ENCODE peak calls at places on chromosomes 2 and 18, in six cellular contexts. W is H1, J is HepG2, B is HCT116, X is K562, C is GM12878. S is an unnamed sample.

GRCh38 chr2:109365131-109365530 is 236.1 kb downstream of the SH3RF3 start:
- DNase-seq in B (no peak), X (no peak), C (no peak), W (no peak), J (no peak), S (no peak)

GRCh38 chr2:23452853-23453420 is 68.0 kb downstream of the KLHL29 start:
- DNase-seq in W (no peak), X (no peak), B (no peak), C (peak), J (no peak), S (no peak)

GRCh38 chr2:134446431-134447091 is 192.7 kb downstream of the MGAT5 start:
- DNase-seq in W (no peak), C (no peak), J (no peak), X (no peak), B (no peak), S (no peak)

GRCh38 chr18:1014496-1014895 is 109.8 kb downstream of the ADCYAP1 start:
- DNase-seq in B (no peak), C (no peak), X (no peak), J (no peak), W (no peak), S (no peak)

GRCh38 chr2:187093771-187094412 is 244.9 kb upstream of the ZSWIM2 start:
- DNase-seq in X (no peak), B (no peak), J (no peak), C (no peak), W (no peak), S (no peak)

GRCh38 chr2:99066602-99067001 is 74.9 kb upstream of the C2orf15 start:
- DNase-seq in W (no peak), X (no peak), B (peak), J (peak), C (peak), S (peak)

GRCh38 chr2:53964237-53964952 is 6.4 kb downstream of the PSME4 start:
- DNase-seq in X (no peak), C (no peak), J (no peak), B (no peak), W (no peak), S (no peak)

GRCh38 chr18:37304012-37304680 is 261.5 kb downstream of the CELF4 start:
- DNase-seq in W (no peak), J (no peak), B (no peak), X (no peak), C (no peak), S (no peak)

GRCh38 chr2:60073201-60073600 is 480.3 kb downstream of the BCL11A start:
- DNase-seq in W (no peak), X (no peak), B (no peak), C (no peak), J (no peak), S (no peak)

GRCh38 chr2:120736955-120737801 is 1.5 kb downstream of the GLI2 start:
- DNase-seq in C (no peak), W (peak), J (no peak), X (no peak), B (no peak), S (peak)

GRCh38 chr2:43000242-43001054 is 208.1 kb upstream of the HAAO start:
- DNase-seq in X (no peak), W (no peak), J (peak), C (no peak), B (no peak), S (no peak)

GRCh38 chr2:96107883-96108551 is 8.4 kb downstream of the ADRA2B start:
- DNase-seq in B (no peak), W (no peak), C (no peak), X (no peak), J (no peak), S (no peak)
- H3K9ac ChIP-seq in B (no peak), W (no peak), C (no peak), X (no peak), J (no peak), S (peak)

GRCh38 chr2:11558206-11558886 is 24.5 kb downstream of the GREB1 start:
- DNase-seq in B (no peak), C (no peak), X (no peak), J (no peak), W (no peak), S (no peak)

GRCh38 chr2:11559066-11559785 is 25.4 kb downstream of the GREB1 start:
- DNase-seq in X (no peak), B (no peak), C (no peak), W (no peak), J (no peak), S (no peak)

GRCh38 chr2:11554430-11554764 is 20.6 kb downstream of the GREB1 start:
- DNase-seq in X (no peak), C (no peak), W (no peak), B (no peak), J (no peak), S (no peak)

GRCh38 chr2:11553661-11554429 is 20.0 kb downstream of the GREB1 start:
- DNase-seq in W (no peak), X (no peak), C (no peak), B (no peak), J (no peak), S (no peak)

GRCh38 chr2:11556101-11556806 is 22.4 kb downstream of the GREB1 start:
- DNase-seq in W (no peak), X (no peak), J (no peak), B (no peak), C (no peak), S (no peak)
- TF ChIP-seq ZNF274 in W (no peak), X (no peak), J (no peak), B (no peak), C (no peak), S (no peak)

DNA sequence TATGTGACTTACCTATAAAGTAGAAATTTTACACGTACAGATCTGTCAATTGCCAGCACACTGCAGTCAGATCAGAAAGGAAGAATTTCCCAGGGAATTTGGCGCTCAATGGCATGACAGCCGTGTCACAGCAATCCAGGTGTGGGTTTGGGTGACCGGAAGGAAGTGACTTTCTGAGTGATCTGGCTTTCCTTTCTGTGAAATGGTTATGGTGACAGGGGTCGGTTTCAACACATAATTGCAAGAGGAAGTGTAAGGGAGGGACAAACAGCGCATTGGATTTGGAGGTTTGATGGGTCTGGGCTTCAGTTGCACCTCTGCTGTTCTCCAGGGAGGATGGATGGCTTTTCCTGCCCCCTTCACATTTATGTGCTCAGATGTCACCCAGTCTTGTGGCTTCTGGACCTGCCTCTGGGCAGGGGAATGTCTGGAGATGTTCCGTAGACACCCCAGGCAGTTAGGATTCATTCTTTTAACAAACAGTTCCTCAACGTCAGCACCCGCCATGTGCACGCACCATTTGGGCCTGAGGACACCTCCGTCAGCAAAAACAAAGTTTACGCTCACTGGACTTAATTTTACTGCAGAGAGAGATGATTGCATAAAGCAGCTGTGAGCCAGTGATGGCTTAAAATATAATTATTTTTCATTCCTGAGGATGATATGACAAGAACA is 37.1 kb downstream of the MBP start:
- DNase-seq in W (no peak), B (no peak), C (no peak), J (no peak), X (no peak), S (no peak)
- H3K9ac ChIP-seq in W (no peak), B (no peak), C (no peak), J (no peak), X (no peak), S (no peak)

GRCh38 chr2:166573393-166573792 is 79.3 kb upstream of the SCN7A start:
- DNase-seq in C (no peak), X (no peak), J (peak), W (peak), B (no peak), S (peak)

GRCh38 chr2:166568409-166568808 is 74.4 kb upstream of the SCN7A start:
- DNase-seq in X (no peak), C (no peak), B (no peak), J (no peak), W (no peak), S (no peak)

DNA sequence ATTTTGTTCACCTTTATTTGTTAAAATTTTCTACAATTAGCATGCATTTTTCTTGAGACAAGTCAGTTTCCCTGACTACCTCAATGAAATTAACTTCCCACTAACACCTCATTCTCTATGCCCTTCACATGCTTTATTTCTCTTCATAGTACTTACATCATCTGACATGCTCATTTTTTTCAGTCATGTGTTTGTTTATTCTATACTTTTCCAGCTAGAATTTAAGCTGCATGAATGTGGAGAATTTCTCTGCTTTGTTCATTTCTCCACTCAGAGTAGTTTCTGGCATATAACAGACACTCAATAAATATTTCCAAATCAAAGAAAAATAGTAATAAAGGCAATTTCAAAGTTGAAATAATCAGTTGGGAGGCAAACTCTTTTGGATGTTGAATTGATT is 78.9 kb upstream of the SCN7A start:
- DNase-seq in C (no peak), X (no peak), J (no peak), B (no peak), W (no peak), S (no peak)
- TF ChIP-seq ZNF274 in C (no peak), X (no peak), J (no peak), B (no peak), W (no peak), S (no peak)

GRCh38 chr2:111537078-111537620 is 346.8 kb downstream of the ANAPC1 start:
- DNase-seq in C (no peak), B (no peak), W (no peak), X (no peak), J (no peak), S (no peak)

GRCh38 chr2:111534816-111535803 is 348.9 kb downstream of the ANAPC1 start:
- DNase-seq in J (peak), C (no peak), W (no peak), X (no peak), B (no peak), S (no peak)
- H3K9ac ChIP-seq in J (peak), C (no peak), W (no peak), X (no peak), B (no peak), S (no peak)

GRCh38 chr2:114405486-114406250 is 36.8 kb upstream of the DPP10 start:
- DNase-seq in B (no peak), J (no peak), C (no peak), W (no peak), X (no peak), S (no peak)

GRCh38 chr2:114400890-114401289 is 41.6 kb upstream of the DPP10 start:
- DNase-seq in X (no peak), C (no peak), B (no peak), J (no peak), W (no peak), S (no peak)
- TF ChIP-seq ZNF274 in X (no peak), C (no peak), B (no peak), J (no peak), W (no peak), S (no peak)

DNA sequence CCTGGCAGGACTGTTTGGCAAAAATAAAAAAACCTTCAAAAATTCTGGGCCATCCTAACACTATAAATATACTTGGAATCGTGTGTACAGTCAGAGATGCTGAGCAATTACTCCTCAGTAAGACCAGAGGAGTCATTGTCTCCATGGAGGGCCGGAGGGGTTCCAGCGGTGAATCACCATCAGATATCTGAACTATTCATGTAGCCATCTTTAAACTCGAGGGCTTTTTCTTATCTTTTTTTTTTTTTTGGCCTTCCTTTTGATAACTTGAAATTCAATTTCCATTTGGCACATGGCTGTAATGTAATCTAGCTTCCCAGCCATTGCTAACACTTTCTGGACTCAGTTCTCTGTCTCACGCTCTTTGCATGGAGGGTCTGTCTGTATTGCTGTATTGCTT is 7.4 kb upstream of the FHL2 start:
- DNase-seq in W (no peak), C (no peak), B (no peak), J (no peak), X (no peak), S (no peak)
- H3K9ac ChIP-seq in W (no peak), C (no peak), B (no peak), J (no peak), X (no peak), S (no peak)